ENCODE peak calls at places on chromosomes 3 and 15, in four cellular contexts. U, X, L and O are unnamed samples.

GRCh38 chr3:49333091-49333490 is 6.8 kb downstream of the USP4 start:
- DNase-seq in U (peak), X (peak), L (no peak), O (no peak)

GRCh38 chr3:18097473-18097872 is 327.7 kb downstream of the SATB1 start:
- DNase-seq in U (no peak), X (no peak), L (no peak), O (no peak)

GRCh38 chr3:45503904-45504651 is 90.5 kb upstream of the LIMD1 start:
- DNase-seq in U (no peak), X (no peak), L (no peak), O (no peak)

GRCh38 chr3:15933439-15934144 is 135.8 kb upstream of the ANKRD28 start:
- DNase-seq in U (no peak), X (no peak), L (no peak), O (no peak)

GRCh38 chr15:51878446-51879386 is 49.3 kb downstream of the TMOD3 start:
- DNase-seq in U (no peak), X (no peak), L (no peak), O (no peak)

GRCh38 chr3:40382617-40382979 is 4.4 kb upstream of the ENTPD3 start:
- DNase-seq in U (no peak), X (no peak), L (no peak), O (no peak)

GRCh38 chr15:92430067-92430435 is 36.4 kb downstream of the ST8SIA2 start:
- DNase-seq in U (no peak), X (no peak), L (no peak), O (no peak)

GRCh38 chr3:134348524-134348923 is 25.7 kb downstream of the AMOTL2 start:
- DNase-seq in U (peak), X (peak), L (no peak), O (no peak)

GRCh38 chr3:13525827-13526625 is 22.9 kb upstream of the FBLN2 start:
- DNase-seq in U (no peak), X (peak), L (no peak), O (no peak)

GRCh38 chr15:58543664-58544335 is 112.0 kb downstream of the LIPC start:
- DNase-seq in U (no peak), X (no peak), L (no peak), O (no peak)

GRCh38 chr15:32919749-32920414 is 202.1 kb downstream of the GREM1 start:
- DNase-seq in U (no peak), X (no peak), L (no peak), O (no peak)

GRCh38 chr3:181330257-181330656 is 340.7 kb upstream of the DNAJC19 start:
- DNase-seq in U (no peak), X (no peak), L (no peak), O (no peak)
- H3K4me3 ChIP-seq in U (no peak), X (no peak), L (no peak), O (no peak)

GRCh38 chr3:108475220-108475782 is 35.1 kb downstream of the MYH15 start:
- DNase-seq in U (no peak), X (no peak), L (no peak), O (no peak)

GRCh38 chr3:108473711-108474110 is 36.7 kb downstream of the MYH15 start:
- DNase-seq in U (no peak), X (no peak), L (no peak), O (no peak)

GRCh38 chr3:108477511-108478147 is 32.8 kb downstream of the MYH15 start:
- DNase-seq in U (peak), X (no peak), L (peak), O (no peak)

GRCh38 chr3:108474581-108474980 is 35.8 kb downstream of the MYH15 start:
- DNase-seq in U (no peak), X (no peak), L (no peak), O (no peak)

DNA sequence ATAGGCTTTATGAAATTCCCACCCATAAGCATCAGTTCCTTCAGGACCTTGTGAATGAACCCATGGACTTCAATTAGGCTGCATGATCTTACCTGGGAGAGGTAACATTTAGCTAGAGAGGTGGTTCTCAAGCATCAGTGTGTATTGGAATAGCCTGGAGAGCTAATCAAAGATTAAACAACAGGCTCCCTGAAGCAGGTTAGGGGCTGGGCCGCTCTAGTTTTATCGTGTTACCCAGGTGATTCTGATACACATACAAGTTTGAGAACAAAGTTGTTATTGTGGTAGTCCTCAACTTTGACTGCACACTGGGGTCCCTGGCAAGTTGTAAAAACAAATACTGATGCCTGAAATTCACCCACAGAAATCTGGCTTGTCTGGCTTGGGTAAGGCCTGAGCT is 31.2 kb downstream of the MYH15 start:
- DNase-seq in U (no peak), X (no peak), L (no peak), O (no peak)
- H3K4me3 ChIP-seq in U (no peak), X (no peak), L (no peak), O (no peak)

GRCh38 chr3:166085164-166085830 is 248.1 kb upstream of the BCHE start:
- DNase-seq in U (no peak), X (no peak), L (no peak), O (no peak)

GRCh38 chr3:166080096-166080495 is 242.9 kb upstream of the BCHE start:
- DNase-seq in U (no peak), X (no peak), L (no peak), O (no peak)
- H3K4me3 ChIP-seq in U (no peak), X (no peak), L (no peak), O (no peak)

GRCh38 chr3:8769088-8769822 is at the start of gene OXTR:
- DNase-seq in U (no peak), X (peak), L (no peak), O (peak)
- H3K4me3 ChIP-seq in U (no peak), X (peak), L (peak), O (peak)

DNA sequence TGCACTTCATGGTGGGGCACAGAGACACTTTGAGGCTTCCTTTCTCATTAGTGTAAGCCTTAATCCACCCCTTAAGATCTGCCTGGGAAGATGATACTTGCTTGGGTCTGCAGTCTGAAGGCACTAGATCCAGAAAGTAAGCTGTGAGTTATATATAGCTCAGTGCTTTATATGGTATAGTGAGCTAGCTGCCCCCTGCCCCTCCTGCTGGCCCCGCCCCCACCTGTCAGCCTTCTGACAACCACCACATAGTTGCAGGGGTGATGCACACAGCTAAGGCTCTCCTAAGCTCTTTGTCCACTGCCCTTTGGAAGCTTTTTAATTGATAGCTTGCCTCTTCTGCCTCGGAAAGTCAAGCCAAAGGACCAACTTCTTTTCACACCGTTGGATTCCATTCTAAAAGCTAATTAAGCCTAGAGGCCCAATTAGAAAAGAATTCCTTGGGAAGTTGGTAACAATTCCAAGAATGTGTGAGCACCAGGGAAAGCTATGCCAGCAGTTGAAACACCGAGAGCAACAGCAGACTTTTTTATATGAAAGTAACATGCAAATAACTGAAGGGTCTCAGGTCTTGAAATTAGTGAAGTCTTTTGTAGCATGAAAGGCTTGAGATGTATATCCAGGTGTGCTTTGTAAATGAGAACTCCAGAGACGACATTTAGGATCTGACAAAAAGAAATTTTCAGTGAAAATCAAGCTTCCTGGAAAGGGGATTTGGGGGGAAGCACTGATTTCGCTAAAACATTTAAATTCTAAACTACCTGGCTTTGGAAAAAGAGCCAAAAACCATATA is 2.3 kb downstream of the TPM1 start:
- DNase-seq in U (no peak), X (no peak), L (no peak), O (no peak)
- H3K4me3 ChIP-seq in U (peak), X (peak), L (no peak), O (no peak)

GRCh38 chr3:57112206-57112605 is 51.7 kb downstream of the SPATA12 start:
- DNase-seq in U (no peak), X (no peak), L (no peak), O (no peak)

GRCh38 chr3:57110214-57110613 is 49.8 kb downstream of the SPATA12 start:
- DNase-seq in U (no peak), X (no peak), L (no peak), O (no peak)

GRCh38 chr3:57108684-57109083 is 48.2 kb downstream of the SPATA12 start:
- DNase-seq in U (no peak), X (no peak), L (no peak), O (no peak)

GRCh38 chr3:57109437-57110199 is 49.2 kb downstream of the SPATA12 start:
- DNase-seq in U (no peak), X (no peak), L (no peak), O (no peak)

GRCh38 chr3:57110797-57111196 is 50.3 kb downstream of the SPATA12 start:
- DNase-seq in U (no peak), X (no peak), L (no peak), O (no peak)
- H3K4me3 ChIP-seq in U (no peak), X (no peak), L (no peak), O (no peak)

GRCh38 chr3:50338989-50339388 is 1.6 kb downstream of the RASSF1 start:
- DNase-seq in U (no peak), X (no peak), L (no peak), O (no peak)
- H3K4me3 ChIP-seq in U (no peak), X (peak), L (peak), O (peak)

DNA sequence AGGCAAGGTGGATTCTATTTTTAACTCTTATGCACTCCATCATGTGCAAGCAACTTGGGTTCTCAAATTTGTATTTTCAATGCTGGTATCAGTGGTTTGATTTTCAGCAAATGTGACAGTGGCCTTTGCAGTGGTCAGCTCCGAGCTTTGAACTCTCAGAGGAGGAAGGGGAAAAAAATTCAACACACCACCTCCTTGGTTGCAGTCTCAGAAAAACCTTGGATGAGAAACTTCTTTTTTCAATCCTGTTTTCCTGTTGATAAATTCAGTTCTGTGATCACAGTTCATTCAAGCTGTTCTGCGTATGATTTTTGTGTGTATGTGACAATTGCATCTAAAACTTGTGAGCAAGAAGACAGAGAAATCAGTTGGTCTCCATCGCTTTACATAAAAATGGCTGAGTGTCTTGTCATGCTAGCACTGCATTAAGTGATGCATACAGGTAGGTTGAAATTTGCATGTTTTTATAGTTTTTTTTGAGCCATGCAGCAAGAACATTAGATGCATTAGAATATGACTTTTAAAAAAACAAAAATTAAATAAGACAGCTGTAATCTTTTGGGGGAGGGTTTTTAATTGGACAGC is 19.2 kb downstream of the ZBTB38 start:
- DNase-seq in U (no peak), X (no peak), L (no peak), O (no peak)
- H3K4me3 ChIP-seq in U (no peak), X (peak), L (peak), O (peak)

GRCh38 chr15:73752817-73753214 is 335 bp downstream of the INSYN1 start:
- DNase-seq in U (no peak), X (peak), L (no peak), O (no peak)
- H3K4me3 ChIP-seq in U (peak), X (peak), L (no peak), O (no peak)